ENCODE peak calls at places on chromosomes 4 and X, in ten cellular contexts. Q is transverse colon, Y is tibial nerve, Z is Peyer's patch, R is heart left ventricle, T is gastrocnemius medialis, N is body of pancreas, D is HCT116, J is endothelial cell of umbilical vein, B is uterus. G is an unnamed sample. For H3K4me1, the result is how much of the 10 kb centered on the place peaks cover.

GRCh38 chrX:150421816-150422215 is 58.7 kb downstream of the MAMLD1 start:
- DNase-seq in Q (no peak), Y (no peak), Z (no peak), R (peak), T (peak), N (no peak), D (no peak), J (no peak), B (peak), G (no peak)

GRCh38 chrX:3037218-3037617 is 4.1 kb upstream of the ARSF start:
- DNase-seq in Q (no peak), Y (no peak), Z (no peak), R (no peak), T (no peak), N (no peak), D (no peak), J (no peak), B (no peak), G (no peak)

GRCh38 chr4:189792819-189793618 is 147.7 kb upstream of the FRG1 start:
- DNase-seq in Q (peak), Y (peak), Z (no peak), R (peak), T (peak), N (peak), D (peak), J (peak), B (no peak), G (peak)

GRCh38 chr4:114599231-114600065 is 841 bp downstream of the UGT8 start:
- DNase-seq in Q (peak), Y (no peak), Z (peak), R (no peak), T (no peak), N (peak), D (peak), J (no peak), B (no peak), G (no peak)

GRCh38 chr4:73897380-73898136 is 28.4 kb downstream of the CXCL1 start:
- DNase-seq in Q (no peak), Y (no peak), Z (no peak), R (no peak), T (no peak), N (no peak), D (no peak), J (no peak), B (no peak), G (no peak)

GRCh38 chrX:92260102-92260501 is 480.9 kb downstream of the PCDH11X start:
- DNase-seq in Q (no peak), Y (no peak), Z (no peak), R (no peak), T (no peak), N (no peak), D (no peak), J (no peak), B (no peak), G (no peak)

GRCh38 chrX:111103246-111103645 is 7.3 kb downstream of the PAK3 start:
- DNase-seq in Q (no peak), Y (no peak), Z (no peak), R (no peak), T (no peak), N (no peak), D (no peak), J (no peak), B (peak), G (no peak)

GRCh38 chr4:175671491-175671934 is 140.6 kb downstream of the GPM6A start:
- DNase-seq in Q (no peak), Y (no peak), Z (no peak), R (no peak), T (no peak), N (no peak), D (no peak), J (no peak), B (no peak), G (no peak)

GRCh38 chr4:155742310-155743015 is 16.4 kb upstream of the GUCY1B1 start:
- DNase-seq in Q (no peak), Y (no peak), Z (no peak), R (no peak), T (no peak), N (no peak), D (no peak), J (no peak), B (no peak), G (no peak)

GRCh38 chrX:10077425-10078188 is 79.2 kb upstream of the CLCN4 start:
- DNase-seq in Q (no peak), Y (no peak), Z (no peak), R (no peak), T (no peak), N (no peak), D (no peak), J (no peak), B (no peak), G (no peak)

GRCh38 chr4:48017108-48017527 is 546 bp downstream of the NIPAL1 start:
- DNase-seq in Q (peak), Y (peak), Z (no peak), R (peak), T (no peak), N (peak), D (peak), J (peak), B (peak), G (peak)

GRCh38 chrX:153951683-153952372 is 7.4 kb upstream of the RENBP start:
- DNase-seq in Q (no peak), Y (no peak), Z (no peak), R (no peak), T (no peak), N (no peak), D (no peak), J (no peak), B (no peak), G (no peak)

GRCh38 chrX:153952373-153953026 is 8.1 kb upstream of the RENBP start:
- DNase-seq in Q (no peak), Y (no peak), Z (no peak), R (no peak), T (no peak), N (no peak), D (no peak), J (no peak), B (no peak), G (no peak)

GRCh38 chrX:153954618-153955450 is 10.4 kb upstream of the RENBP start:
- DNase-seq in Q (no peak), Y (no peak), Z (no peak), R (no peak), T (no peak), N (no peak), D (no peak), J (no peak), B (no peak), G (no peak)

GRCh38 chrX:153953892-153954617 is 9.6 kb upstream of the RENBP start:
- DNase-seq in Q (no peak), Y (no peak), Z (no peak), R (no peak), T (no peak), N (no peak), D (no peak), J (no peak), B (no peak), G (no peak)

DNA sequence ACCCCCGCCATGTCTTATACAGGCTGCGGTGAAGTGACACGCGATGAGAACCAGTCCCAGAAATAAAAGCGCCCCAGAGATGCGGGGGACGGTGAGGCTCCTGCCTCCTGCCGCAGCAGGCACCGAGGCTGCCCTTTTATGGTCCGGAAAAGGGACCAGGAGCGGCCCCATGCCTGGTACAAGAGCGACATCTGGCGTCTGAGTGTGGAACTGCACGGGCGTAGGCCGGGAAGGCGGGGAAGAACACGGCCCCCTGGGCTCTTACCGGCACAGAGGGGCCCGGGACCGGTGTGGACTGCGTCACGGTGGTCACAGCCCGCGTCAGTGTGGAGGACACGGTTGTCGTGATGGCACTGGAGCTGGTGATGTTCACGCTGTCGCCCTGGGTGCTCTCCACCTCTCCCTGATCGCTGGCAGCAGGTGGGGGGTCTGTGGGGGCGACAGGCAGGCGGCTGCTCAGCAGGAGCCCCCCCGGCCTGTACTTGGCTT is 8.9 kb upstream of the RENBP start:
- DNase-seq in Q (peak), Y (peak), Z (peak), R (peak), T (peak), N (peak), D (no peak), J (peak), B (peak), G (peak)
- TF ChIP-seq POLR2A in Q (no peak), Y (no peak), Z (no peak), R (no peak), T (no peak), N (no peak), D (no peak), J (no peak), B (no peak), G (no peak)

GRCh38 chr4:112277705-112278448 is 7.8 kb downstream of the TIFA start:
- DNase-seq in Q (no peak), Y (no peak), Z (no peak), R (no peak), T (no peak), N (peak), D (no peak), J (no peak), B (no peak), G (no peak)

GRCh38 chr4:112277220-112277619 is 8.5 kb downstream of the TIFA start:
- DNase-seq in Q (no peak), Y (no peak), Z (no peak), R (no peak), T (no peak), N (peak), D (no peak), J (no peak), B (no peak), G (peak)

GRCh38 chr4:112274959-112275358 is 10.7 kb downstream of the TIFA start:
- DNase-seq in Q (no peak), Y (no peak), Z (no peak), R (no peak), T (no peak), N (no peak), D (no peak), J (no peak), B (no peak), G (no peak)

GRCh38 chr4:112279025-112279881 is 6.5 kb downstream of the TIFA start:
- DNase-seq in Q (no peak), Y (no peak), Z (no peak), R (no peak), T (no peak), N (no peak), D (no peak), J (no peak), B (no peak), G (no peak)

DNA sequence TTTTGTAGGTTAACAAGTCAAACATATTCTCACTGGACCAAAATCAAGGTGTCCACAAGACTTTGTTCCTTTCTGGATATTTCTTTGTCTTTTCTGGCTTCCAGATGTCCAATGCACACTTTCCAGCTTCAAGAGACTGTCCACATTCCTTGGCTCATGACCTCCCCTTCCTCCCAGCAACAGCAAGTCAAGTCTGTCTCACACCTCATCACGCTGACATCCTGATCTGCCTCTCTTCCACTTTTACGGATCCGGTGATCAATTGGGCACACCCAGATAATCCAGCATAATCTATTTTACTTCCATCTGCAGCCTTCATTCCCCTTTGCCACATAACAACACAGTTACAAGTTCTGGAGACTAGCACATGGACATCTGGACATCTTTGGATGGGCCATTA is 9.6 kb downstream of the TIFA start:
- DNase-seq in Q (no peak), Y (no peak), Z (no peak), R (no peak), T (no peak), N (no peak), D (no peak), J (no peak), B (no peak), G (no peak)
- H3K4me1 ChIP-seq in Q (under half), Y (under half), Z (under half), R (under half), T (under half), N (half or more), D (under half), J (under half), B (under half), G (under half)

DNA sequence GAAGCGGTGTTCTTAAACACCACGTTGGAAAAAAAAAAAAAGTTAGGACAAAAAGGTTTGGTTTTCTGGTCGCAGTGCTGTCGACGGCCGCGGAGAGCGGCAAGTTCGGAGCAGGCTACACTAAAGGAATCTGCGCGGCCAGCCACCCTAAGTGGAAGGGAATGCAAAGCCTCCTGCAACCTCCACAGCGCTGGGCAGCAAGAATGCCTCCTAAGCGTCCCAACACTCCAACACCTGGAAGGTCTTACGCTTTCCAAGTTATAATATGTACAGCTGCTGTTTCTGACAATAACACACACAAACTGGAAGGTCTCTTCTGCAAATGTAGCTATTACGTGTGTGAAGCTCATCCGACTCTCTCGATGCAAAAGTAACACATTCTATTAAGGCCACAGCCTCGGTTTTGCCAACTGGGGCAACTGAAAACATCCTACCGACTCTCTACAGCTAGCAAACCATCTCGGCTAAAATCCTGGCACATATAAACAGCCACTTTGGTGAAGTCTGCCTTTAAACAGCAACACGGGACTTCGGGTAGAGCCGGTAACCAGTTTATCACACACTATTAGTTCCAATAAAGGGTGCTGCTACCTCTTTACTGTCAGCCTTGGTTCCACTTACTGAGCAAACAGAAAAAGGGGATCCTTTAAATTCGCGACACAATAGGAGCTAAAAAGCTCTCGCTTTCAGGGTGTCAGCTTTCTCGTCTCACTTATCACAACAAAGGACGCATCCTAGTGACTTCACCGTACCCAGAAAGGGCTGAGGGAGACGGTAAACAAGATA is 900 bp downstream of the SMIM14 start:
- DNase-seq in Q (peak), Y (peak), Z (peak), R (peak), T (peak), N (peak), D (peak), J (peak), B (peak), G (peak)
- TF ChIP-seq POLR2A in Q (no peak), Y (no peak), Z (no peak), R (no peak), T (no peak), N (no peak), D (no peak), J (no peak), B (no peak), G (no peak)

DNA sequence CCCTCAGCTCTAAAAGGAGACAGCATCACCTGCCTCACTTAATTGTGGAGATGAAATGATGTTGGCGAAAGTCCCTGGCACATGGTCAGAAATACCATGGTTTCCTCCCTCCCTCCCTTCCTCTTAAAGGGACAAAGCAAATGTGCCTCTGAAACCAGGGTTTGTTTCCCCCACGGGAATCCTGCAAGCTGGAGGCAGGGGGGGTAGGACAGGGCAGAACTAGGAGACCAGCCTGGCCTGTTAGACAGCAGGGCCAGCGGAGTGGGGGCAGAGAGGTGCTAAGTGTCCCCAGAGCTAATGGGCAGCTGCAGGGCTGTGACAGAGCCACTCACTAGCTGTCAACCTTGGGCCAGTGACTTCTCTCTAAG is 5.7 kb downstream of the RTL5 start:
- DNase-seq in Q (no peak), Y (no peak), Z (no peak), R (no peak), T (no peak), N (no peak), D (no peak), J (peak), B (peak), G (no peak)
- H3K4me1 ChIP-seq in Q (under half), Y (under half), Z (under half), R (under half), T (under half), N (under half), D (under half), J (half or more), B (under half), G (under half)

GRCh38 chr4:127856485-127857447 is 23.9 kb upstream of the PLK4 start:
- DNase-seq in Q (no peak), Y (no peak), Z (no peak), R (no peak), T (no peak), N (no peak), D (no peak), J (no peak), B (no peak), G (no peak)
- TF ChIP-seq POLR2A in Q (no peak), Y (no peak), Z (no peak), R (no peak), T (no peak), N (no peak), D (no peak), J (no peak), B (no peak), G (no peak)

DNA sequence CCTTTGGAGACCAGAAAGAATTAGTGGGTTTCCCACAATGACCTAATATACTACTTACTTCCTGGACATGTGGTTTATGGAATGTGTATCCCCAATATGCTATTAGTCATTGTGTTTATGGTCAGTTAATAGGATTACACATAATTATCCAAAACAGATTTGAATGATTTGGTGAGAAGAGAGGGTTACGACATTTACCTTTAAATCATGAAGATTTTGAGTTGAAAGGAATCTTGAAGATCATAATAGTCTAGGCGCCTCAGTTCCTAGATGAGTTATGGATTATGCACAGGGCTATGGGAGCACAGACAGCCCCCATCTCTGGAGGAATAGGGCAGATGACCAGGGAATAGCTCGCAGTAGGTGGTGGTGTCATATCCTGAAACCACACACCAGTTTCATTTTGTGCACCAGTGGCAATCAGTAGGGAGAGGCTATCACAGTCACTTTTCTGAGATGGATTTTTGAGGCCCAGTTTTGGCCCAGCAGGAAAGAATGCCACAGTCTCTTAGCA is 61.3 kb downstream of the SEPTIN11 start:
- DNase-seq in Q (no peak), Y (no peak), Z (no peak), R (no peak), T (no peak), N (no peak), D (no peak), J (peak), B (no peak), G (no peak)
- H3K4me1 ChIP-seq in Q (under half), Y (under half), Z (under half), R (under half), T (under half), N (under half), D (under half), J (half or more), B (under half), G (under half)

GRCh38 chr4:2646386-2647149 is 109.6 kb downstream of the TNIP2 start:
- DNase-seq in Q (no peak), Y (no peak), Z (no peak), R (no peak), T (no peak), N (peak), D (no peak), J (no peak), B (no peak), G (no peak)
- TF ChIP-seq POLR2A in Q (no peak), Y (no peak), Z (no peak), R (no peak), T (no peak), N (no peak), D (no peak), J (no peak), B (no peak), G (no peak)

DNA sequence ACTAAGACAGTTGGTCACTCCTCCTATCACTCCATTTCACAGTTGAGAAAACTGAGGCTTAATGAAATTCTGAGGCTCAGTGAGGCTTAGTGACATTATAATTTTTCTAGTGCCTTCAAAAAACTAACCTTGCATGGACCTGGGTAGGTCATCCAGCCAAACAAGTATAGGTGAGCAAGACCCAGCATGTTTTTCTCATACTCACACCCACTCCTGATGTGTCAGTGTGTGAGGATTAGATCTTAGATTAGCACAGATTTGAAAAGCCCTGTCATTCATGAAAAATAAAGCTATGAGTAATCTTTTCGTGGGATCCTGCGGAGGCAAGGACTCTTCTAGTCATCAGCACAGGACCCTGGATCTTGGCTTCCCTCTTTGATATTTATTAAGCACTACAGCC is 146.7 kb downstream of the CHIC2 start:
- DNase-seq in Q (no peak), Y (no peak), Z (no peak), R (no peak), T (no peak), N (no peak), D (no peak), J (peak), B (no peak), G (no peak)
- H3K4me1 ChIP-seq in Q (under half), Y (under half), Z (under half), R (under half), T (under half), N (under half), D (under half), J (under half), B (under half), G (under half)

G was measured in prostate gland.